ENCODE peak calls at places on chromosomes 16 and 17, in five cellular contexts. Z is right lobe of liver, E is left ventricle myocardium inferior, I is GM23338, Q is substantia nigra. L is an unnamed sample.

GRCh38 chr17:16129844-16130243 is 85.5 kb downstream of the NCOR1 start:
- DNase-seq in Z (no peak), E (no peak), I (no peak), Q (no peak), L (no peak)

GRCh38 chr17:60086822-60087591 is 8.3 kb upstream of the HEATR6 start:
- DNase-seq in E (no peak), Q (no peak), I (no peak), Z (no peak), L (no peak)

GRCh38 chr17:68440526-68440925 is 16.8 kb downstream of the WIPI1 start:
- DNase-seq in I (no peak), Z (no peak), E (no peak), Q (no peak), L (no peak)

GRCh38 chr17:21043296-21044232 is 753 bp upstream of the USP22 start:
- DNase-seq in Z (peak; percentile 99), Q (peak; percentile 98), E (peak; percentile 99), I (peak; percentile 98), L (peak; percentile 100)

GRCh38 chr17:57086069-57086930 is 1.3 kb downstream of the AKAP1 start:
- DNase-seq in Q (peak; percentile 56), Z (peak; percentile 70), I (peak; percentile 65), E (no peak), L (no peak)

GRCh38 chr16:85448557-85449194 is 164.4 kb upstream of the GSE1 start:
- DNase-seq in Q (no peak), E (no peak), Z (peak; percentile 84), I (no peak), L (no peak)

GRCh38 chr16:892536-893255 is 78.1 kb downstream of the LMF1 start:
- DNase-seq in Z (no peak), I (no peak), E (no peak), Q (no peak), L (no peak)

GRCh38 chr17:28426081-28426519 is 20.1 kb upstream of the SLC46A1 start:
- DNase-seq in Z (no peak), E (no peak), I (peak; percentile 84), Q (no peak), L (no peak)

GRCh38 chr16:86012221-86012620 is 113.3 kb downstream of the IRF8 start:
- DNase-seq in E (no peak), Z (no peak), Q (no peak), I (no peak), L (no peak)

GRCh38 chr16:83356266-83356665 is 451.5 kb upstream of the HSBP1 start:
- DNase-seq in I (peak; percentile 89), Q (no peak), Z (no peak), E (no peak), L (no peak)

GRCh38 chr17:4897198-4897657 is 2.1 kb upstream of the C17orf107 start:
- DNase-seq in Q (no peak), Z (no peak), I (no peak), E (no peak), L (no peak)

GRCh38 chr17:8855477-8856204 is 11.8 kb downstream of the PIK3R6 start:
- DNase-seq in I (no peak), Z (no peak), E (no peak), Q (no peak), L (no peak)

GRCh38 chr17:72099919-72100318 is 20.9 kb upstream of the SOX9 start:
- DNase-seq in Q (no peak), I (no peak), E (no peak), Z (no peak), L (no peak)

GRCh38 chr17:50665838-50666237 is 31.2 kb downstream of the ABCC3 start:
- DNase-seq in Q (no peak), I (peak; percentile 47), E (no peak), Z (no peak), L (no peak)

GRCh38 chr17:28737770-28738679 is 5.8 kb upstream of the TRAF4 start:
- DNase-seq in E (no peak), I (no peak), Q (no peak), Z (no peak), L (no peak)

GRCh38 chr16:4611337-4612023 is 3.2 kb downstream of the UBALD1 start:
- DNase-seq in Z (no peak), I (no peak), Q (no peak), E (no peak), L (no peak)

GRCh38 chr17:51347851-51348584 is 87.7 kb downstream of the UTP18 start:
- DNase-seq in E (no peak), Z (no peak), I (no peak), Q (no peak), L (no peak)

GRCh38 chr16:50368410-50369132 is at the start of gene BRD7:
- DNase-seq in I (peak; percentile 70), Z (peak; percentile 65), E (peak; percentile 65), Q (peak; percentile 29), L (peak; percentile 50)

GRCh38 chr16:3142770-3143169 is 7.9 kb downstream of the ZNF213 start:
- DNase-seq in Q (no peak), I (no peak), Z (no peak), E (no peak), L (no peak)

GRCh38 chr16:46765050-46765449 is 16.9 kb upstream of the MYLK3 start:
- DNase-seq in Q (no peak), Z (no peak), E (no peak), I (no peak), L (no peak)

GRCh38 chr16:84717484-84717883 is 17.7 kb downstream of the USP10 start:
- DNase-seq in Q (no peak), I (no peak), Z (no peak), E (no peak), L (no peak)

GRCh38 chr17:19728114-19728495 is 11.7 kb upstream of the SLC47A2 start:
- DNase-seq in I (no peak), E (peak; percentile 88), Z (peak; percentile 88), Q (peak; percentile 73), L (peak; percentile 72)
- H3K27ac ChIP-seq in I (no peak overlapping the region), E (peak overlapping the region; percentile 94), Z (peak overlapping the region; percentile 79), Q (peak overlapping the region; percentile 100), L (peak overlapping the region; percentile 100)

DNA sequence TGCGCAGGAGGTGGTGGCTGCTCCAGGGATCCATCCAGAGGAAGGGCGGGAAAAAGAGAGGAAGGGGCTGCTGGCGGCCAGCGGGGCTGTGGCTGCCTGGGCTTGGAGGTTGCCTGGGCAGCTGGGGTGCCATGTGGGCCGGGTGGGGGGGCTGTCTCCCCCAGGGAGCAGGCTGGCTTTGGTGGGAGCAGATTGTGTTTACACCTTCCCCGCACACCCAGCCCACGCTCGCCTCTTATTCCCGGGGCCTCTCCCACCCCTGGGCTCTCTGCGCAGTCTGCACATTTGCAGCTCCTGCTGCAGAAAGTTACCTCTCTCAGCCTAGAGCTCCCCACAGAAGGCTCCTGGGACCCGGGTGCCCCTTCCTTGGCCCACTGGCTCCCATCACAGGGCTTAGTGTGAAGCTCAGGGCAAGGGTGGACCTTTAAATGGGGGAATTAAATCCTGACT is 5.1 kb downstream of the PRCD start:
- DNase-seq in Z (no peak), Q (no peak), I (no peak), E (no peak), L (no peak)
- H3K27ac ChIP-seq in Z (no peak overlapping the region), Q (peak overlapping the region; percentile 99), I (no peak overlapping the region), E (peak overlapping the region; percentile 94), L (peak overlapping the region; percentile 87)

DNA sequence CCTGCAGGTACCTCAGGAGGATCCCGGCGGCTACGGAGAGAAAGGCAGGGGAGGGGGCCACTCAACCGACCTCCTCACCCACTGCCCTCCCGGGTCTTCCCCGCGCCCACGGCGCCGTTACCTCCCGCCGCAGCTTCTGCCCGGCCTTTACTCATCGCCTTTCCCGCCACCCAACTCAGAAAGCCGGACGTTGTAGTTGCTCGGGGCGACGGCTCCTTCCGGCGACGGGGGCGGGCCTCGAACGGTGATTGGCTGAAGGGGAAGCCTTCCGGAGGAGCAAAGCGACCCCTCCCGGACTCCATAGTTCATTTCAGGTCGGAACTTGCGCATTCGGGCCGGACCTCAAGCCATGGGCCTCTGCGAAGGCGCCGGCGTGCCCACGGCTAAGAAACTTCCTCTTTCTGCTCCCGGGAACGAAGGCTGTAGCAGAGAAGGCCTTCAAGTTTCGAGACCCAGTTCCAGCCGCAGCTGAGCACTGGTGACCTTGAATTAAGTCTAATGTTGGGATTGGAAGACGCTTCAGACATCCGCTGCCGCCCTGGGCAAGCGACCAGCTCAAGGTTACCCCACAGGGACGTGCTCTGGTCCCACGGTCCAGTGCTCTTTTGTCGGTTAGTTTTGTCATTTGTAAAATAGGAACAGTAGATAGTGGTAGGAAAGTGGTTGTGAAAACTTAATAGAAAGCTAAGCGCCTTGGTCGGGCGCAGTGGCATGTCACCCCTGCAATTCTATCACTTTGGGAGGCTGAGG is at the start of gene PSMC3IP:
- DNase-seq in I (peak; percentile 99), Z (peak; percentile 97), Q (peak; percentile 93), E (peak; percentile 96), L (peak; percentile 94)
- H3K27ac ChIP-seq in I (peak within 1 kb of the TSS; percentile 79), Z (peak within 1 kb of the TSS; percentile 81), Q (peak within 1 kb of the TSS; percentile 90), E (peak within 1 kb of the TSS; percentile 95), L (peak within 1 kb of the TSS; percentile 90)

GRCh38 chr16:8959921-8960787 is 3.6 kb downstream of the USP7 start:
- DNase-seq in Z (no peak), E (no peak), Q (no peak), I (peak; percentile 54), L (no peak)
- H3K27ac ChIP-seq in Z (no peak overlapping the region), E (peak overlapping the region; percentile 58), Q (no peak overlapping the region), I (peak overlapping the region; percentile 50), L (no peak overlapping the region)